ENCODE peak calls at places on chromosomes 11 and 22, in nine cellular contexts. One of them, this sample, is unnamed.

GRCh38 chr22:36065462-36065774 is 36.8 kb upstream of the RBFOX2 start:
- DNase-seq in cardiac muscle cell: no peak
- DNase-seq in IMR-90: no peak
- DNase-seq in lower lobe of right lung: no peak
- DNase-seq in neural progenitor cell: no peak
- DNase-seq in upper lobe of left lung: no peak
- DNase-seq in ovary: no peak
- DNase-seq in right lobe of liver: no peak
- DNase-seq in stomach: no peak
- DNase-seq in this sample: no peak

GRCh38 chr11:43989162-43989961 is 46.9 kb downstream of the C11orf96 start:
- DNase-seq in cardiac muscle cell: peak; percentile 63
- DNase-seq in stomach: no peak
- DNase-seq in upper lobe of left lung: peak; percentile 86
- DNase-seq in lower lobe of right lung: no peak
- DNase-seq in IMR-90: no peak
- DNase-seq in ovary: peak; percentile 77
- DNase-seq in neural progenitor cell: no peak
- DNase-seq in right lobe of liver: no peak
- DNase-seq in this sample: no peak

GRCh38 chr11:118304227-118304808 is at the start of gene CD3E:
- DNase-seq in IMR-90: no peak
- DNase-seq in neural progenitor cell: no peak
- DNase-seq in right lobe of liver: no peak
- DNase-seq in stomach: no peak
- DNase-seq in ovary: no peak
- DNase-seq in lower lobe of right lung: no peak
- DNase-seq in cardiac muscle cell: no peak
- DNase-seq in upper lobe of left lung: no peak
- DNase-seq in this sample: no peak

GRCh38 chr11:72723508-72723907 is 28.7 kb downstream of the ARAP1 start:
- DNase-seq in cardiac muscle cell: no peak
- DNase-seq in stomach: peak; percentile 53
- DNase-seq in neural progenitor cell: no peak
- DNase-seq in lower lobe of right lung: no peak
- DNase-seq in right lobe of liver: no peak
- DNase-seq in IMR-90: no peak
- DNase-seq in upper lobe of left lung: no peak
- DNase-seq in ovary: no peak
- DNase-seq in this sample: no peak

GRCh38 chr22:21816787-21817496 is 50.5 kb downstream of the MAPK1 start:
- DNase-seq in right lobe of liver: no peak
- DNase-seq in stomach: no peak
- DNase-seq in ovary: no peak
- DNase-seq in neural progenitor cell: no peak
- DNase-seq in lower lobe of right lung: no peak
- DNase-seq in upper lobe of left lung: no peak
- DNase-seq in cardiac muscle cell: no peak
- DNase-seq in IMR-90: peak; percentile 95
- DNase-seq in this sample: peak; percentile 97

GRCh38 chr22:44807915-44808690 is 55.7 kb downstream of the ARHGAP8 start:
- DNase-seq in cardiac muscle cell: peak; percentile 33
- DNase-seq in neural progenitor cell: peak; percentile 62
- DNase-seq in IMR-90: no peak
- DNase-seq in stomach: no peak
- DNase-seq in right lobe of liver: peak; percentile 37
- DNase-seq in lower lobe of right lung: no peak
- DNase-seq in ovary: no peak
- DNase-seq in upper lobe of left lung: no peak
- DNase-seq in this sample: peak; percentile 30

GRCh38 chr11:65616575-65617001 is 1.0 kb downstream of the PCNX3 start:
- DNase-seq in neural progenitor cell: no peak
- DNase-seq in cardiac muscle cell: no peak
- DNase-seq in ovary: no peak
- DNase-seq in right lobe of liver: no peak
- DNase-seq in IMR-90: no peak
- DNase-seq in stomach: no peak
- DNase-seq in upper lobe of left lung: no peak
- DNase-seq in lower lobe of right lung: no peak
- DNase-seq in this sample: no peak

GRCh38 chr22:29081499-29082236 is 8.8 kb downstream of the KREMEN1 start:
- DNase-seq in stomach: no peak
- DNase-seq in lower lobe of right lung: no peak
- DNase-seq in upper lobe of left lung: no peak
- DNase-seq in IMR-90: no peak
- DNase-seq in ovary: no peak
- DNase-seq in right lobe of liver: no peak
- DNase-seq in cardiac muscle cell: no peak
- DNase-seq in neural progenitor cell: no peak
- DNase-seq in this sample: no peak

GRCh38 chr11:75051043-75051442 is 45.6 kb downstream of the OR2AT4 start:
- DNase-seq in cardiac muscle cell: no peak
- DNase-seq in ovary: no peak
- DNase-seq in stomach: no peak
- DNase-seq in neural progenitor cell: no peak
- DNase-seq in upper lobe of left lung: no peak
- DNase-seq in lower lobe of right lung: no peak
- DNase-seq in IMR-90: no peak
- DNase-seq in right lobe of liver: no peak
- DNase-seq in this sample: no peak

GRCh38 chr11:91404344-91404743 is 820.3 kb upstream of the FAT3 start:
- DNase-seq in neural progenitor cell: no peak
- DNase-seq in right lobe of liver: no peak
- DNase-seq in cardiac muscle cell: no peak
- DNase-seq in lower lobe of right lung: no peak
- DNase-seq in stomach: no peak
- DNase-seq in upper lobe of left lung: no peak
- DNase-seq in ovary: no peak
- DNase-seq in IMR-90: no peak
- DNase-seq in this sample: no peak

GRCh38 chr11:112694813-112695212 is 266.4 kb upstream of the NCAM1 start:
- DNase-seq in right lobe of liver: no peak
- DNase-seq in ovary: no peak
- DNase-seq in upper lobe of left lung: no peak
- DNase-seq in IMR-90: no peak
- DNase-seq in lower lobe of right lung: no peak
- DNase-seq in stomach: no peak
- DNase-seq in cardiac muscle cell: no peak
- DNase-seq in neural progenitor cell: no peak
- DNase-seq in this sample: peak; percentile 33

GRCh38 chr11:121347805-121348204 is 55.2 kb downstream of the SC5D start:
- DNase-seq in upper lobe of left lung: no peak
- DNase-seq in lower lobe of right lung: no peak
- DNase-seq in right lobe of liver: no peak
- DNase-seq in neural progenitor cell: no peak
- DNase-seq in cardiac muscle cell: no peak
- DNase-seq in stomach: no peak
- DNase-seq in IMR-90: no peak
- DNase-seq in ovary: no peak
- DNase-seq in this sample: no peak

GRCh38 chr11:60985501-60985900 is 14.0 kb downstream of the CD6 start:
- DNase-seq in stomach: no peak
- DNase-seq in cardiac muscle cell: no peak
- DNase-seq in right lobe of liver: no peak
- DNase-seq in IMR-90: no peak
- DNase-seq in upper lobe of left lung: no peak
- DNase-seq in ovary: no peak
- DNase-seq in neural progenitor cell: no peak
- DNase-seq in lower lobe of right lung: no peak
- DNase-seq in this sample: no peak

GRCh38 chr22:22813126-22814075 is 74.2 kb upstream of the IGLL5 start:
- DNase-seq in IMR-90: no peak
- DNase-seq in neural progenitor cell: no peak
- DNase-seq in lower lobe of right lung: no peak
- DNase-seq in ovary: no peak
- DNase-seq in stomach: no peak
- DNase-seq in cardiac muscle cell: no peak
- DNase-seq in upper lobe of left lung: no peak
- DNase-seq in right lobe of liver: no peak
- DNase-seq in this sample: no peak

GRCh38 chr22:40239345-40239683 is 61.6 kb downstream of the TNRC6B start:
- DNase-seq in upper lobe of left lung: no peak
- DNase-seq in lower lobe of right lung: no peak
- DNase-seq in cardiac muscle cell: no peak
- DNase-seq in IMR-90: no peak
- DNase-seq in right lobe of liver: no peak
- DNase-seq in ovary: no peak
- DNase-seq in neural progenitor cell: no peak
- DNase-seq in stomach: no peak
- DNase-seq in this sample: no peak

DNA sequence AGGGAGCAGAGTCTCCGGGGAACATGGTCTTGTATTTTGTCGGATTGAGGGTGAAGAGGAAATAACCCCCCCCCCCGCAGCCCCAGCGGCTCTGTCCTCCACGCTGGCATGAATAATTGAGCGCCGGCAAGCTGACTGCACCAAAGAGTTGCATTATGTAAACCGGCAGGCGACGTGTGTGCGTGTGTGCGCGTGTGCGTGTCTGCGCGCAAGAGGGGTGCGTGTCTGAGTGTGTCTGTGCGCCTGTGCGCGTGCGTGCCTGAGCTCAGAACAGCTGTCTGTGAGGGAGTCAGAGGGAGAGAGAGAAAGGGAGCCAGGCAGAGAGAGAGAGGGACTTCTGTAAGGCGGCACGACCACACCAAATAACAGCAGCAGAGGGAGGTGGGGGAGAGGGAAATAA is 94.4 kb downstream of the SCN3B start:
- DNase-seq in neural progenitor cell: peak; percentile 45
- DNase-seq in upper lobe of left lung: peak; percentile 86
- DNase-seq in ovary: peak; percentile 81
- DNase-seq in cardiac muscle cell: no peak
- DNase-seq in lower lobe of right lung: no peak
- DNase-seq in stomach: peak; percentile 46
- DNase-seq in IMR-90: peak; percentile 88
- DNase-seq in right lobe of liver: no peak
- DNase-seq in this sample: peak; percentile 80
- TF ChIP-seq CTCF in neural progenitor cell: no peak
- TF ChIP-seq CTCF in upper lobe of left lung: no peak
- TF ChIP-seq CTCF in ovary: no peak
- TF ChIP-seq CTCF in cardiac muscle cell: no peak
- TF ChIP-seq CTCF in lower lobe of right lung: no peak
- TF ChIP-seq CTCF in stomach: no peak
- TF ChIP-seq CTCF in IMR-90: no peak
- TF ChIP-seq CTCF in right lobe of liver: no peak
- TF ChIP-seq CTCF in this sample: no peak

DNA sequence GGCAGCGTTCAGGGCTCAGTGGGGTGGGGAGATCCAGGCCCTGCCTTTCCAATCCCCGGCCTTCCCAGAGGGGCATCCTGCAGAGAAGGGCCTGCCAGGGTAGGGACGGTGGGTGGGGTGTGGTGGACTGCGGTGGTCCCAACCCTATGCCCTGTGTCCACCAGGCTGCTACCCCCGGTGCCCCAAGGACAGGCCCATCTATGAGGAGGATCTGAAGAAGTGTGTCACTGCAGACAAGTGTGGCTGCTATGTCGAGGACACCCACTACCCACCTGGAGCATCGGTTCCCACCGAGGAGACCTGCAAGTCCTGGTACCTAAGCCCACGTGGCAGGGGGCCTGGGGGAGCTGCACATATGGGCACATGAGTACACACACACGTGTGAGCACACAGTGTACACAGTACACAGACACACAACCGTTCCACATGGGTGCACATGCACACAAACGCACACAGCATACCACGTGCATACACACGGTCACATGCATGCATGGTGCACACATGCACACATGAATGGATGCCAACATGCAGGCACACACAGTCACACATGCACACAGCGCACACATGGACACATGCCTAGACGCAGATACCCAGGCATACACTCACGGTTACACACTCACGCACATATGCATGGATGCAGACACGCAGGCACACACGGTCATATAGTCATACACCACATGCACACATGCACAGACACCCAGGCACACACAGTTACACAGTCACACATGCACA is 16.1 kb downstream of the MUC2 start:
- DNase-seq in neural progenitor cell: no peak
- DNase-seq in IMR-90: no peak
- DNase-seq in lower lobe of right lung: peak; percentile 39
- DNase-seq in cardiac muscle cell: no peak
- DNase-seq in ovary: no peak
- DNase-seq in right lobe of liver: peak; percentile 31
- DNase-seq in upper lobe of left lung: peak; percentile 39
- DNase-seq in stomach: no peak
- DNase-seq in this sample: no peak
- H3K9me3 ChIP-seq in neural progenitor cell: no peaks in the 10 kb centered on the region
- H3K9me3 ChIP-seq in IMR-90: peaks cover 8% of the 10 kb centered on the region
- H3K9me3 ChIP-seq in lower lobe of right lung: no peaks in the 10 kb centered on the region
- H3K9me3 ChIP-seq in cardiac muscle cell: no peaks in the 10 kb centered on the region
- H3K9me3 ChIP-seq in ovary: no peaks in the 10 kb centered on the region
- H3K9me3 ChIP-seq in right lobe of liver: no peaks in the 10 kb centered on the region
- H3K9me3 ChIP-seq in upper lobe of left lung: no peaks in the 10 kb centered on the region
- H3K9me3 ChIP-seq in stomach: no peaks in the 10 kb centered on the region
- H3K9me3 ChIP-seq in this sample: no peaks in the 10 kb centered on the region

DNA sequence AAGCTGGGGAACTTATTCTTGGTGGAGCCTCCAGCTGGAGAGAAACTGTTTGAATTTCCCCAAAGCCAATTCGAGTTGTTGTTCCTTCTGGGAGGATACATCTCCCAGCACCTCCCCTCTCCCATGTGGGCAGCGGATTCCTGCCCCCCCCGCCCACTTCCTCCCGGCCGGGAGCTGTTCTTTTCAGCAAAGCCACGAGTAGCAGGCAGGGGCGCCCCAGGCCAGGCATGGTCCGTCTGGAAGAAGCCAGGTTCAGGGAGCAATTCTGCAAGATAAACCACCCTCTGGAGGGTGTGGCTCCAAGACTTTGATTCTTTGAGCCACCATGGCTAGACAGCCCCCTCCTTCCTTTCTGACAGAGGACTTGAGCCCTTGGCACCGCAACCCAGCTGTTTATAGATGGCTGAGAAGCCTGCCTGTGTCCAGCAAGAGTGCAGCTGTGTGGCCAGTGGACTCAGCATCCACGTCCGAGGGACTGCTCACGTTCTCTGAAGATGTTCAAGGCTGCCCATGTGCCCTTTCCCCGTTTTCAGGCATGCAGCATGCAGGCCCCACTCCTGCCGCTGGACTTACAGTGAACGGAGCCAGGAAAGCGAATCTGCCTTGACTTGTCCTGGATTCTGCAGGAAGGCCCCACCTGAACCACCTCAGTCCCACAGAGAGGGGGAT is 170.3 kb downstream of the CTTN start:
- DNase-seq in cardiac muscle cell: peak; percentile 56
- DNase-seq in lower lobe of right lung: peak; percentile 57
- DNase-seq in stomach: no peak
- DNase-seq in neural progenitor cell: peak; percentile 71
- DNase-seq in upper lobe of left lung: peak; percentile 69
- DNase-seq in IMR-90: peak; percentile 24
- DNase-seq in right lobe of liver: no peak
- DNase-seq in ovary: peak; percentile 67
- DNase-seq in this sample: peak; percentile 25
- TF ChIP-seq CTCF in cardiac muscle cell: peak; percentile 43
- TF ChIP-seq CTCF in lower lobe of right lung: peak; percentile 41
- TF ChIP-seq CTCF in stomach: peak; percentile 8
- TF ChIP-seq CTCF in neural progenitor cell: peak; percentile 40
- TF ChIP-seq CTCF in upper lobe of left lung: no peak
- TF ChIP-seq CTCF in IMR-90: no peak
- TF ChIP-seq CTCF in right lobe of liver: no peak
- TF ChIP-seq CTCF in ovary: no peak
- TF ChIP-seq CTCF in this sample: no peak

GRCh38 chr11:97687106-97687505 is 1297.3 kb downstream of the JRKL start:
- DNase-seq in IMR-90: no peak
- DNase-seq in neural progenitor cell: peak; percentile 10
- DNase-seq in right lobe of liver: no peak
- DNase-seq in upper lobe of left lung: no peak
- DNase-seq in ovary: no peak
- DNase-seq in lower lobe of right lung: no peak
- DNase-seq in stomach: no peak
- DNase-seq in cardiac muscle cell: peak; percentile 15
- DNase-seq in this sample: no peak

GRCh38 chr11:97691061-97691460 is 1301.2 kb downstream of the JRKL start:
- DNase-seq in IMR-90: no peak
- DNase-seq in neural progenitor cell: no peak
- DNase-seq in ovary: no peak
- DNase-seq in stomach: no peak
- DNase-seq in lower lobe of right lung: no peak
- DNase-seq in cardiac muscle cell: no peak
- DNase-seq in right lobe of liver: no peak
- DNase-seq in upper lobe of left lung: no peak
- DNase-seq in this sample: no peak
- H3K9me3 ChIP-seq in IMR-90: no peaks in the 10 kb centered on the region
- H3K9me3 ChIP-seq in neural progenitor cell: no peaks in the 10 kb centered on the region
- H3K9me3 ChIP-seq in ovary: no peaks in the 10 kb centered on the region
- H3K9me3 ChIP-seq in stomach: no peaks in the 10 kb centered on the region
- H3K9me3 ChIP-seq in lower lobe of right lung: no peaks in the 10 kb centered on the region
- H3K9me3 ChIP-seq in cardiac muscle cell: no peaks in the 10 kb centered on the region
- H3K9me3 ChIP-seq in right lobe of liver: no peaks in the 10 kb centered on the region
- H3K9me3 ChIP-seq in upper lobe of left lung: no peaks in the 10 kb centered on the region
- H3K9me3 ChIP-seq in this sample: no peaks in the 10 kb centered on the region

This sample was measured in A673.